ENCODE peak calls at places on chromosomes 1 and 21, in four cellular contexts. P, I, F and L are unnamed samples.

GRCh38 chr1:22526677-22527076 is 36.6 kb upstream of the EPHA8 start:
- DNase-seq in P (no peak), F (no peak), I (no peak), L (no peak)

GRCh38 chr21:39189857-39190604 is 6.8 kb upstream of the PSMG1 start:
- DNase-seq in I (no peak), F (peak), P (no peak), L (no peak)

GRCh38 chr1:29124366-29125236 is 898 bp upstream of the TMEM200B start:
- DNase-seq in I (peak), F (peak), P (peak), L (peak)

GRCh38 chr1:209364716-209365115 is 218.8 kb upstream of the CAMK1G start:
- DNase-seq in F (no peak), I (no peak), P (no peak), L (no peak)

GRCh38 chr1:47931395-47931794 is 65.8 kb downstream of the TRABD2B start:
- DNase-seq in F (peak), I (no peak), P (no peak), L (peak)

GRCh38 chr1:2455757-2456156 is 20.3 kb upstream of the PLCH2 start:
- DNase-seq in I (no peak), F (no peak), P (no peak), L (no peak)

GRCh38 chr1:231058416-231059109 is 18.5 kb upstream of the FAM89A start:
- DNase-seq in I (no peak), P (no peak), F (no peak), L (peak)

GRCh38 chr1:159132271-159132881 is 39.0 kb upstream of the CADM3 start:
- DNase-seq in F (peak), I (peak), P (peak), L (peak)

GRCh38 chr21:45615145-45615711 is 28.3 kb upstream of the PCBP3 start:
- DNase-seq in F (no peak), P (no peak), I (peak), L (peak)

GRCh38 chr1:23114424-23115079 is 54.1 kb downstream of the LUZP1 start:
- DNase-seq in P (no peak), F (no peak), I (no peak), L (no peak)

GRCh38 chr1:36924282-36924791 is 110.0 kb downstream of the GRIK3 start:
- DNase-seq in P (no peak), I (no peak), F (peak), L (peak)

GRCh38 chr1:174315239-174315638 is 132.5 kb upstream of the GPR52 start:
- DNase-seq in P (no peak), I (no peak), F (no peak), L (no peak)

GRCh38 chr1:84260852-84261518 is 40.5 kb upstream of the SAMD13 start:
- DNase-seq in P (no peak), F (peak), I (no peak), L (peak)

GRCh38 chr1:211482306-211482705 is 9.7 kb downstream of the RD3 start:
- DNase-seq in P (no peak), F (no peak), I (no peak), L (no peak)

GRCh38 chr1:172397221-172397620 is 23.3 kb upstream of the C1orf105 start:
- DNase-seq in I (no peak), P (no peak), F (peak), L (no peak)

GRCh38 chr1:42815938-42816599 is 853 bp upstream of the ERMAP start:
- DNase-seq in F (peak), I (no peak), P (no peak), L (no peak)

GRCh38 chr1:23524716-23525401 is 6.2 kb downstream of the E2F2 start:
- DNase-seq in F (no peak), P (no peak), I (peak), L (no peak)

GRCh38 chr1:17128361-17128760 is 9.1 kb upstream of the PADI2 start:
- DNase-seq in I (no peak), P (no peak), F (peak), L (no peak)